ENCODE peak calls at places on chromosomes 7 and 10, in six cellular contexts. U, Z, T, C, E and F are unnamed samples.

GRCh38 chr7:116200963-116201362 is 9.4 kb upstream of the TES start:
- DNase-seq in U (no peak), Z (no peak), T (no peak), C (no peak), E (no peak), F (no peak)

GRCh38 chr7:95609277-95609971 is 13.1 kb upstream of the PDK4 start:
- DNase-seq in U (no peak), Z (no peak), T (peak), C (no peak), E (peak), F (peak)

GRCh38 chr10:110774069-110775021 is 97.4 kb upstream of the PDCD4 start:
- DNase-seq in U (peak), Z (no peak), T (peak), C (no peak), E (peak), F (peak)

GRCh38 chr10:33235271-33235884 is 99.1 kb downstream of the NRP1 start:
- DNase-seq in U (no peak), Z (no peak), T (no peak), C (no peak), E (no peak), F (no peak)

GRCh38 chr7:123425246-123425645 is 109.1 kb downstream of the IQUB start:
- DNase-seq in U (no peak), Z (no peak), T (no peak), C (no peak), E (no peak), F (peak)

GRCh38 chr7:4794591-4795350 is 19.3 kb downstream of the AP5Z1 start:
- DNase-seq in U (no peak), Z (peak), T (peak), C (no peak), E (peak), F (peak)

GRCh38 chr10:43868952-43869351 is 220.3 kb upstream of the ZNF32 start:
- DNase-seq in U (no peak), Z (no peak), T (no peak), C (no peak), E (no peak), F (no peak)

GRCh38 chr10:128018236-128018635 is 108.0 kb downstream of the MKI67 start:
- DNase-seq in U (no peak), Z (no peak), T (peak), C (no peak), E (no peak), F (no peak)

GRCh38 chr10:89702121-89702480 is 711 bp downstream of the KIF20B start:
- DNase-seq in U (no peak), Z (no peak), T (peak), C (no peak), E (no peak), F (no peak)

GRCh38 chr7:117230276-117231046 is 92.4 kb downstream of the WNT2 start:
- DNase-seq in U (no peak), Z (no peak), T (peak), C (no peak), E (peak), F (no peak)

GRCh38 chr7:142478479-142479220 is 220.8 kb upstream of the PRSS58 start:
- DNase-seq in U (peak), Z (peak), T (peak), C (no peak), E (peak), F (peak)

GRCh38 chr7:30134523-30135270 is at the start of gene MTURN:
- DNase-seq in U (peak), Z (peak), T (peak), C (peak), E (peak), F (peak)

GRCh38 chr7:99267530-99268360 is 4.9 kb upstream of the MYH16 start:
- DNase-seq in U (peak), Z (no peak), T (peak), C (no peak), E (peak), F (peak)

GRCh38 chr7:150405584-150406310 is 26.6 kb downstream of the ZNF775 start:
- DNase-seq in U (no peak), Z (no peak), T (no peak), C (peak), E (no peak), F (no peak)

GRCh38 chr10:43172645-43173044 is 34.4 kb downstream of the CSGALNACT2 start:
- DNase-seq in U (no peak), Z (no peak), T (no peak), C (no peak), E (no peak), F (no peak)

GRCh38 chr7:85471312-85471711 is 284.5 kb upstream of the SEMA3D start:
- DNase-seq in U (no peak), Z (no peak), T (no peak), C (no peak), E (peak), F (no peak)

GRCh38 chr10:132105302-132105995 is 39.7 kb downstream of the JAKMIP3 start:
- DNase-seq in U (no peak), Z (no peak), T (no peak), C (no peak), E (no peak), F (no peak)

GRCh38 chr7:66183700-66184099 is 21.4 kb upstream of the TPST1 start:
- DNase-seq in U (no peak), Z (peak), T (peak), C (no peak), E (peak), F (peak)

GRCh38 chr7:122304996-122305421 is 459 bp upstream of the FEZF1 start:
- DNase-seq in U (no peak), Z (no peak), T (no peak), C (no peak), E (no peak), F (peak)

GRCh38 chr10:132164801-132165278 is 21.9 kb upstream of the DPYSL4 start:
- DNase-seq in U (no peak), Z (no peak), T (no peak), C (peak), E (no peak), F (no peak)

GRCh38 chr10:87915989-87916388 is 52.6 kb downstream of the PTEN start:
- DNase-seq in U (no peak), Z (peak), T (peak), C (no peak), E (peak), F (peak)

GRCh38 chr10:6364283-6364682 is 161.6 kb downstream of the PFKFB3 start:
- DNase-seq in U (no peak), Z (no peak), T (no peak), C (no peak), E (no peak), F (no peak)

GRCh38 chr7:152402384-152403250 is 33.2 kb downstream of the KMT2C start:
- DNase-seq in U (no peak), Z (no peak), T (peak), C (no peak), E (peak), F (peak)

DNA sequence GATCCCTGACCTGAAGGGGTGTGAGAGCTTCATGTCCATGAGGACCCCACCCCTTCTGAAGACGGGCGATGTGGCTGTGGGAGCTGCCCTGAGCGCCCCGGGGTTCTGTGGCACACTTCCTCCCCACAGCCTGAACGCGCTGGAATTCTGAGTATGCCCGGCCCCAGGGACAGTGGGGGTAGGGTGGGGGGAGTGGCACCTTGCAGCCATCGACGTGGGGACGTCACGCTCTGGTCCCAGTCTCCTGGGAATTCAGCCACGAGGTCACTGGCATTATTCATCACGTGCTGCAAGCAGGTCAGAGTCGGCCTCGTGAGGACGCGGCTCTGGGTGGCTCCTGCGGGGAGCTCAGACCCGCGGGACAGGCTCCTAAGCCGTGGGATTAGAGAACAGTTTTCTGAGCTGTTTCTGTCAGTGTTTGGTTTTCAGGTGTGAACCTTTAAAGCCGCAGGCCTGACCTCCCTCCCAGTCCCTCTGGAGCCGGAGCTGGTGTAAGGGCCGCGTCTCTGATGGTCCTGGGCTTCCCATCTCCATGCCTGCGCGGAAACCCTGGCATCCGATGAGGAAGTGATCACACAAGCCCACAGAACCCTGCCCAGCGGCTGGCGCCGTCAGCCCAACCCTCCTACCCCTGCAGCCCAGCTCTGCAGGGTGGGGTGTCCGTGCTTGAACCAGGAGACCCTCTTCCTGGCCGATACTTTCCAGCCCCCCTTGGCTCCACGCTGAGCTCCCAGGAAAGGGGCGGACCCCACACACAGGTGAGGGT is 16.2 kb downstream of the GPR146 start:
- DNase-seq in U (no peak), Z (peak), T (no peak), C (peak), E (no peak), F (no peak)
- H3K4me3 ChIP-seq in U (no peak), Z (no peak), T (no peak), C (no peak), E (no peak), F (peak)

GRCh38 chr7:7943951-7944350 is 24.6 kb upstream of the GLCCI1 start:
- DNase-seq in U (no peak), Z (no peak), T (no peak), C (no peak), E (no peak), F (peak)
- H3K4me3 ChIP-seq in U (no peak), Z (no peak), T (no peak), C (no peak), E (no peak), F (no peak)

GRCh38 chr7:42227523-42227922 is 9.5 kb downstream of the GLI3 start:
- DNase-seq in U (no peak), Z (peak), T (no peak), C (no peak), E (no peak), F (peak)
- H3K4me3 ChIP-seq in U (no peak), Z (peak), T (peak), C (no peak), E (peak), F (peak)

GRCh38 chr7:73646785-73647724 is 20.6 kb upstream of the VPS37D start:
- DNase-seq in U (no peak), Z (no peak), T (no peak), C (no peak), E (no peak), F (peak)
- H3K4me3 ChIP-seq in U (peak), Z (no peak), T (no peak), C (no peak), E (no peak), F (no peak)

GRCh38 chr7:101733713-101734475 is 83.5 kb upstream of the CUX1 start:
- DNase-seq in U (no peak), Z (peak), T (peak), C (peak), E (peak), F (no peak)
- H3K4me3 ChIP-seq in U (no peak), Z (no peak), T (peak), C (no peak), E (peak), F (no peak)